ENCODE peak calls at places on chromosomes 6 and 20, in four cellular contexts. Z, J, C and H are unnamed samples.

GRCh38 chr6:41014780-41015179 is 24.2 kb downstream of the UNC5CL start:
- DNase-seq in Z (no peak), J (no peak), C (no peak), H (no peak)

GRCh38 chr6:79301290-79301689 is 66.8 kb upstream of the HMGN3 start:
- DNase-seq in Z (no peak), J (no peak), C (no peak), H (no peak)

GRCh38 chr6:35140991-35141720 is at the start of gene TCP11:
- DNase-seq in Z (no peak), J (no peak), C (peak; percentile 57), H (peak; percentile 14)

GRCh38 chr6:1390071-1390804 is 862 bp downstream of the FOXF2 start:
- DNase-seq in Z (peak; percentile 36), J (no peak), C (peak; percentile 40), H (no peak)

GRCh38 chr20:49098136-49098535 is 52.0 kb downstream of the CSE1L start:
- DNase-seq in Z (no peak), J (no peak), C (no peak), H (no peak)

GRCh38 chr6:33013608-33014007 is 4.2 kb upstream of the HLA-DOA start:
- DNase-seq in Z (no peak), J (no peak), C (no peak), H (no peak)

GRCh38 chr20:41078329-41078728 is 49.7 kb downstream of the TOP1 start:
- DNase-seq in Z (no peak), J (no peak), C (no peak), H (no peak)

GRCh38 chr6:47352966-47353365 is 43.3 kb upstream of the TNFRSF21 start:
- DNase-seq in Z (no peak), J (no peak), C (no peak), H (no peak)

GRCh38 chr20:4088766-4089165 is 73.4 kb upstream of the RNF24 start:
- DNase-seq in Z (no peak), J (no peak), C (no peak), H (no peak)